ENCODE peak calls at places on chromosomes 4 and X, in five cellular contexts. V, O, P, E and D are unnamed samples.

GRCh38 chrX:87063622-87064021 is 454.0 kb upstream of the KLHL4 start:
- DNase-seq in V (no peak), O (no peak), P (no peak), E (no peak), D (no peak)

GRCh38 chr4:166435449-166435848 is 562.4 kb downstream of the TLL1 start:
- DNase-seq in V (no peak), O (no peak), P (peak), E (no peak), D (no peak)

GRCh38 chrX:110425222-110425621 is 66.6 kb downstream of the RTL9 start:
- DNase-seq in V (peak), O (no peak), P (no peak), E (no peak), D (no peak)

GRCh38 chrX:103629295-103630170 is 758 bp downstream of the TCEAL1 start:
- DNase-seq in V (peak), O (peak), P (peak), E (peak), D (peak)

GRCh38 chrX:81414630-81415029 is 212.7 kb downstream of the SH3BGRL start:
- DNase-seq in V (no peak), O (no peak), P (no peak), E (no peak), D (no peak)

GRCh38 chr4:119731146-119731742 is 102.6 kb upstream of the PDE5A start:
- DNase-seq in V (no peak), O (no peak), P (no peak), E (no peak), D (no peak)

GRCh38 chrX:10548681-10549080 is 71.7 kb downstream of the MID1 start:
- DNase-seq in V (no peak), O (no peak), P (no peak), E (no peak), D (no peak)

GRCh38 chr4:95929448-95930064 is 89.7 kb downstream of the PDHA2 start:
- DNase-seq in V (no peak), O (no peak), P (peak), E (no peak), D (no peak)

GRCh38 chr4:5933996-5934831 is 41.3 kb upstream of the CRMP1 start:
- DNase-seq in V (no peak), O (no peak), P (no peak), E (no peak), D (no peak)

GRCh38 chr4:121253961-121254360 is 89.8 kb upstream of the TNIP3 start:
- DNase-seq in V (no peak), O (no peak), P (no peak), E (peak), D (no peak)

GRCh38 chrX:11159149-11159548 is 48.0 kb downstream of the HCCS start:
- DNase-seq in V (no peak), O (no peak), P (no peak), E (no peak), D (no peak)

GRCh38 chr4:52840531-52841350 is 21.4 kb upstream of the RASL11B start:
- DNase-seq in V (no peak), O (no peak), P (no peak), E (no peak), D (no peak)

GRCh38 chr4:127641524-127641923 is 8.8 kb downstream of the INTU start:
- DNase-seq in V (no peak), O (no peak), P (no peak), E (no peak), D (no peak)

GRCh38 chr4:20252656-20253271 is 1.1 kb downstream of the SLIT2 start:
- DNase-seq in V (peak), O (peak), P (no peak), E (peak), D (peak)

GRCh38 chrX:40358994-40359393 is 221.8 kb upstream of the ATP6AP2 start:
- DNase-seq in V (no peak), O (no peak), P (no peak), E (no peak), D (no peak)

GRCh38 chrX:19840899-19841648 is 46.3 kb downstream of the SH3KBP1 start:
- DNase-seq in V (no peak), O (no peak), P (no peak), E (no peak), D (no peak)

GRCh38 chrX:46953597-46953996 is 41.4 kb downstream of the JADE3 start:
- DNase-seq in V (no peak), O (no peak), P (peak), E (no peak), D (no peak)

GRCh38 chrX:73827406-73827805 is 264.4 kb downstream of the CHIC1 start:
- DNase-seq in V (no peak), O (no peak), P (no peak), E (no peak), D (no peak)

GRCh38 chr4:96593422-96593821 is 753.5 kb downstream of the PDHA2 start:
- DNase-seq in V (no peak), O (no peak), P (no peak), E (no peak), D (no peak)

GRCh38 chr4:151407466-151408379 is 1.3 kb upstream of the FHIP1A start:
- DNase-seq in V (peak), O (no peak), P (no peak), E (peak), D (peak)
- TF ChIP-seq CTCF in V (no peak), O (no peak), P (no peak), E (no peak), D (no peak)

GRCh38 chr4:73723945-73724344 is 16.4 kb upstream of the CXCL8 start:
- DNase-seq in V (no peak), O (no peak), P (no peak), E (no peak), D (no peak)
- TF ChIP-seq EP300 in V (no peak), O (no peak), P (no peak), E (no peak), D (no peak)

DNA sequence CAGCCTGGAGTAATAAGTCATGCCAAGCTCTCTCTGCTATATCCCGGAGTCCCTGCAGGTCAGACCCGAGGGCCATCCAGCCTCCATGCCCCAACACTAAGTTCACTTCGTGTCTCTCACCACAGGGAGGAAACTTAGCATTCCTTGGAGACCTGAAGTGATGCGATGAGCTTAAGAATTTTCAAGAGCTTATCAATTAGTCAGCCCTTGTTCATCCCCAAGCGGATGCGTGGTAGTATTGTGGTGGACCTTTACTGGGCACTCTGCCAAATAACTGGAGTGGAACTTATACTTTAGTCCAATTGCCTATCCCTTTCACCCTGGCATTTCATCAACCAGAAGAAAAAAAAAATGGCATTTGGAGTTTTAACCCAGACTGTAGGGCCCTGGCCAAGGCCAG is 137.2 kb downstream of the RELL1 start:
- DNase-seq in V (no peak), O (no peak), P (no peak), E (no peak), D (no peak)
- TF ChIP-seq CTCF in V (no peak), O (no peak), P (no peak), E (no peak), D (no peak)

DNA sequence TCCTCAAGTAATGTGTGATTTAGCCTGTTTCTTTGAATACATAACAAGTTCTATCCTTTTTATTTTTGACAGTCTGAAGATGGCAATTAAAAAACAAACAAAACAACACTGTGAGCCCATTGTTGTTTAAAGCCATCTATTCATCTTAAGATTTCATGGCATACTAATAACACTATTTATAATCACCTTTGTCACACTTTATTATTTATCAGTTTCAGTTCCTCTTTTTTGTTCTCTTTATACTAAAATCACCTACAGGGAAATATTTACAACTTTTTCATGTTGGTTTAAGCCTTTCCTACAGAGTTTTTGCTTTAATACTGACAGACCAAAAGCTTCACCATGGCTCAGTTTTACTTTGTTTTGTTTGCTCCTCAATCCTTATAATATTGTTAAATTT is 247.4 kb upstream of the CTSO start:
- DNase-seq in V (no peak), O (no peak), P (no peak), E (no peak), D (no peak)
- TF ChIP-seq EP300 in V (no peak), O (no peak), P (no peak), E (no peak), D (no peak)

GRCh38 chrX:124863303-124863702 is 456.4 kb upstream of the TEX13C start:
- DNase-seq in V (no peak), O (no peak), P (no peak), E (no peak), D (no peak)
- TF ChIP-seq CTCF in V (no peak), O (no peak), P (no peak), E (no peak), D (no peak)

DNA sequence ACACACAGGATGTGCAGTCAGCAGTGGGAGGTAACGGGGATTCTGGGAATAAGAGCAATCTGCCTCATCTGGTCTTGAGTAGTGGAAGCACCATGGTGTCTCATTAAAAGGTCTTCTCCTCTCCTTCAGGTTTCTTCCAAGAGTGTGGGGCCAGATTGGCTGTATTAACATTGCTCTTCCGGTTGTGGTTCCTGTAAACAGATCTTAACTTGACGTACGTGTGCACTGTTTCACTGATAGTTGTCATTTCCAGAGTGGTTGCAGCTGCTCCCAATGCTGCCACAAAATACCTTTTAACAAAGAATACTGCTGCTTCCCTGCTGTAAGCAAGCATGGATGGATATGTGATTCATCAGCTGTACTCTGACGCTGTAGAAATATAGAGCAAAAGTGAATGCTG is 1443.4 kb upstream of the TENM3 start:
- DNase-seq in V (no peak), O (no peak), P (no peak), E (no peak), D (no peak)
- TF ChIP-seq EP300 in V (no peak), O (no peak), P (no peak), E (no peak), D (no peak)

DNA sequence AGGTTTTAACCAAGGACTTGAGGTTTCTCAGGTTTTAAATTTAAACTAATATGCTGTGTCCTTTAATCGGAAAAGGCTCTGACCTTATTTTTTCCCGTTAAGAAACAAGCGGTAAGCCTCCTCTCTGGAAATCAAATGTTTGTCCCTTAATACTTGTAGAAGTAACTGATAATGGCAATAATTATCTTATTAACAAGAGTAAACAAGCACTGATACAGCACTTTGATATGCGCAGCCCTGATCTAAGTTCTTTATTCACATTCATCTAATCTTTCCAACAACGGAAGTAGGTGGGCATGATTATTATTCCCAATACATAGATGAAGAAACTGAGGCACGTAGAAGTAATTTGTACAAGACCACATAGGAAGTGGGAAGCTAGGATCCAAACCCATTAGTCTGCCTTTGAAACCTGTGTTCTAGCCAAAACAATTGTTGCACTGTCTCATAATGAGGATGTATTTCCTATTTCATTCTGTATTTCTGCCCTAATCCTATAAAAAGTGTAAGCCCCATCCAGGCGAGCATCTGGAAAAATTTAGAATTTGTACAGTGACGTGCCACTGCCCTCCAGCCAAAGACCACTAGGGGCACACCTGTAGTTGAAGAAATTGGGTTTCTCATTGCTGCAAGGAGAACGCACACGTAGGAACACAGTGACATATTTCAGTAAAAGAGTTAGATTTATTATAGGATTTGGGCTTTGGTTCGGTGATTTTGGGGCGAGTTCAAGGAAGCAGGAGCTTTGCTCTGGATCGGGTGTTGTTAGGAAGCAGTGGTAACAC is 605 bp downstream of the CXorf58 start:
- DNase-seq in V (no peak), O (no peak), P (no peak), E (no peak), D (no peak)
- TF ChIP-seq CTCF in V (peak), O (no peak), P (no peak), E (no peak), D (no peak)

DNA sequence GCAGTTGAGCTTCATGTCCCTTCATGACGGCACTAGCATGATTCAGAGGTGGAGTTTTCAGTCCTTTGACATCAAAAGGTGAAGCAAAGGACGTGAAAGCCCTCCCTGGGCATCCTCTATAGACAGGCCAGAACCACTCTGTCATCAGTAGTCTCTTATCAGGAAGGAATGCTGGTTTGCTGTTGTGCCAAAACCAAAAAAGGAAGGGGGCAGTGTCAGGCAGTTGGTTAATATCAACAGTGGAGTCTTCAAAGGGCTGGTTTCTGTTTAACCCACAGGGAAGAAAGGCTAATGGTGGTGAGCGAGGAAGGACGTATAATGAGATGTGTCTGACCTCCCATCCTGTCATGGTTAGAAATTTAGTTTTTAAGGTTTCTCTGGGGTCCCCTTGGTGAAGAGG is 23.5 kb upstream of the IL2 start:
- DNase-seq in V (no peak), O (no peak), P (no peak), E (no peak), D (no peak)
- TF ChIP-seq EP300 in V (no peak), O (no peak), P (no peak), E (no peak), D (no peak)

GRCh38 chrX:70253377-70254062 is 6.5 kb downstream of the P2RY4 start:
- DNase-seq in V (no peak), O (no peak), P (no peak), E (no peak), D (no peak)
- TF ChIP-seq CTCF in V (no peak), O (no peak), P (no peak), E (no peak), D (no peak)

DNA sequence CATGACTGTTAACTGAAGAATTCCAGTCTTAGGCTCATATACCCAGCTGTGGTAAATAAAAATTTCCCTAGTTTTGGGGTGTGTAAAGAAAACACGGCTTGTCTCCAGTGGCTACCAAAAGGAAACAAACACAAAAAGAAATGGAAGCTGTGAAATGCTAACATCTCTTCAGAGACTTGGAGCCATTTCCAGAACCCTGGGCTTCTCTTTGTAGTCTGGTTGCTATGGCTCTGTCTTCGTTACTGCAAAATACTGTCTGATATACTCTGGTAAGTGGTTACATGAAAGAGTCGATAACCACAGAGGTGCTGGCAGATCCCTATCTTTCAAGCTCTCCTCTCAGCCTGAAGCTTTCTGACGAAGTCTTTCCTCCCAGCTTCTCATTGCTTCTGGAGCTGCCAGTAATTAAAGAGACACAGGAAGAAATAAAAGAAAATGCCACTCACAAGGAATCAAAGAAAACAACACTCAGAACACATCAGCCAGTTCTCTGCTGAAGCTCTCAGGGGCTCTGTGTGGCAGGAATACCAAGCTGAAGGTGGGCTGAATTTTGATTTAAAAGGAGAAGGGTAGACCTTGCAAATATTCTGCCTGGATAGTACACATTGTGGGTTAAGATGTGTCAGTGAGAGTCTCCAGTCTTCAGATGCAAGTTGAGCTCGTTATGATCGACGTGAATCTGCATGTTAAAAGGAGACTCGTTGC is 107.5 kb upstream of the FAM9C start:
- DNase-seq in V (no peak), O (no peak), P (no peak), E (no peak), D (no peak)
- TF ChIP-seq EP300 in V (no peak), O (no peak), P (no peak), E (no peak), D (no peak)